ENCODE peak calls at places on chromosomes 3 and 15, in six cellular contexts. N is foreskin fibroblast, I is H54, P is A549, Y is HS-27A, S is HepG2. Z is an unnamed sample.

GRCh38 chr3:27720899-27721716 is 1.0 kb downstream of the EOMES start:
- DNase-seq in P (peak; percentile 34), S (no peak), N (peak; percentile 13), I (no peak), Y (no peak), Z (no peak)

GRCh38 chr3:190265795-190266194 is 56.5 kb downstream of the CLDN1 start:
- DNase-seq in Y (no peak), N (no peak), S (no peak), P (no peak), I (no peak), Z (peak; percentile 9)

GRCh38 chr3:54165865-54166264 is 43.5 kb downstream of the CACNA2D3 start:
- DNase-seq in Y (no peak), N (no peak), S (no peak), I (no peak), P (no peak), Z (no peak)

GRCh38 chr3:115325539-115325938 is 178.5 kb upstream of the ZBTB20 start:
- DNase-seq in P (peak; percentile 20), N (peak; percentile 73), Y (no peak), S (peak; percentile 5), I (peak; percentile 7), Z (no peak)

GRCh38 chr3:97979610-97980009 is 7.4 kb upstream of the RIOX2 start:
- DNase-seq in S (peak; percentile 5), I (no peak), P (peak; percentile 4), Y (no peak), N (no peak), Z (no peak)

GRCh38 chr3:106792716-106793115 is 584.5 kb upstream of the CCDC54 start:
- DNase-seq in P (no peak), Y (no peak), I (no peak), S (no peak), N (peak; percentile 24), Z (no peak)

GRCh38 chr3:129540776-129541516 is 2.0 kb upstream of the H1-8 start:
- DNase-seq in I (no peak), Y (no peak), P (no peak), S (no peak), N (no peak), Z (no peak)

GRCh38 chr3:18758047-18758704 is 333.0 kb upstream of the SATB1 start:
- DNase-seq in N (no peak), Y (peak; percentile 14), S (peak; percentile 47), P (peak; percentile 50), I (peak; percentile 1), Z (peak; percentile 2)

GRCh38 chr3:167225821-167226220 is 154.3 kb downstream of the ZBBX start:
- DNase-seq in P (no peak), I (no peak), Y (no peak), N (no peak), S (no peak), Z (no peak)

GRCh38 chr3:31125413-31126020 is 231.1 kb upstream of the GADL1 start:
- DNase-seq in Y (no peak), I (no peak), P (no peak), N (no peak), S (no peak), Z (no peak)

GRCh38 chr15:72591361-72591760 is 63.1 kb upstream of the GOLGA6B start:
- DNase-seq in I (no peak), Y (no peak), S (no peak), N (peak; percentile 65), P (no peak), Z (no peak)

GRCh38 chr15:93179704-93180103 is 90.7 kb upstream of the RGMA start:
- DNase-seq in S (no peak), I (no peak), P (no peak), Y (no peak), N (no peak), Z (no peak)

GRCh38 chr15:49923671-49924070 is 195.4 kb downstream of the ATP8B4 start:
- DNase-seq in S (no peak), P (no peak), N (peak; percentile 15), Y (no peak), I (no peak), Z (no peak)

GRCh38 chr3:9390265-9390888 is 7.0 kb upstream of the SETD5 start:
- DNase-seq in S (no peak), P (no peak), Y (no peak), N (no peak), I (no peak), Z (no peak)

GRCh38 chr15:74790080-74790916 is 8.4 kb downstream of the CSK start:
- DNase-seq in I (peak; percentile 81), N (peak; percentile 77), S (no peak), Y (peak; percentile 93), P (no peak), Z (peak; percentile 45)

GRCh38 chr3:120469440-120470415 is 18.9 kb upstream of the FSTL1 start:
- DNase-seq in N (peak; percentile 38), I (no peak), Y (peak; percentile 64), P (peak; percentile 44), S (no peak), Z (no peak)

GRCh38 chr3:143526016-143526540 is 322.2 kb downstream of the SLC9A9 start:
- DNase-seq in I (no peak), S (no peak), Y (no peak), N (peak; percentile 85), P (no peak), Z (no peak)

GRCh38 chr3:51686512-51687215 is 15.6 kb downstream of the TEX264 start:
- DNase-seq in I (no peak), S (no peak), Y (no peak), N (peak; percentile 58), P (no peak), Z (no peak)

GRCh38 chr3:49016414-49017228 is 1.8 kb downstream of the DALRD3 start:
- DNase-seq in Y (no peak), N (no peak), I (no peak), S (no peak), P (no peak), Z (no peak)

GRCh38 chr15:81333363-81333762 is 9.4 kb upstream of the STARD5 start:
- DNase-seq in Y (no peak), I (no peak), N (no peak), S (no peak), P (no peak), Z (no peak)

GRCh38 chr3:196706313-196706712 is 5.7 kb downstream of the CEP19 start:
- DNase-seq in S (no peak), N (no peak), I (no peak), Y (no peak), P (no peak), Z (no peak)

GRCh38 chr3:162270059-162270458 is 773.5 kb downstream of the OTOL1 start:
- DNase-seq in I (no peak), Y (no peak), S (no peak), N (no peak), P (no peak), Z (no peak)

GRCh38 chr3:57838627-57839026 is 82.5 kb downstream of the SLMAP start:
- DNase-seq in S (no peak), Y (no peak), I (no peak), P (no peak), N (no peak), Z (no peak)

GRCh38 chr15:90648137-90649070 is 68.7 kb upstream of the BLM start:
- DNase-seq in P (peak; percentile 77), N (peak; percentile 82), Y (no peak), I (no peak), S (peak; percentile 51), Z (no peak)

GRCh38 chr3:9600597-9600996 is 47.0 kb upstream of the LHFPL4 start:
- DNase-seq in S (no peak), N (peak; percentile 50), Y (no peak), P (peak; percentile 21), I (no peak), Z (no peak)